ENCODE peak calls at places on chromosome 9, in ten cellular contexts. Q is IMR-90, L is heart right ventricle, A is lower lobe of right lung, O is astrocyte, C is psoas muscle, U is esophagus muscularis mucosa, W is prostate gland, P is HCT116, Y is tibial artery. X is an unnamed sample. For H3K4me1 and H3K9me3, the result is how much of the 10 kb centered on the place peaks cover.

GRCh38 chr9:124110307-124110915 is 98.8 kb downstream of the LHX2 start:
- DNase-seq in Q (peak), L (peak), A (no peak), O (peak), C (peak), U (no peak), W (peak), P (no peak), Y (peak), X (no peak)

GRCh38 chr9:73531658-73532057 is 380.0 kb downstream of the ANXA1 start:
- DNase-seq in Q (no peak), L (no peak), A (no peak), O (no peak), C (no peak), U (no peak), W (no peak), P (no peak), Y (no peak), X (no peak)

GRCh38 chr9:2234371-2234893 is 219.3 kb downstream of the SMARCA2 start:
- DNase-seq in Q (peak), L (no peak), A (no peak), O (no peak), C (no peak), U (no peak), W (no peak), P (no peak), Y (no peak), X (no peak)

GRCh38 chr9:77588319-77588937 is 59.7 kb downstream of the GNA14 start:
- DNase-seq in Q (peak), L (no peak), A (no peak), O (peak), C (no peak), U (no peak), W (no peak), P (no peak), Y (no peak), X (no peak)

GRCh38 chr9:90915693-90916092 is 114.1 kb downstream of the SYK start:
- DNase-seq in Q (peak), L (no peak), A (no peak), O (no peak), C (no peak), U (no peak), W (no peak), P (no peak), Y (no peak), X (no peak)

GRCh38 chr9:93091056-93091452 is 5.0 kb upstream of the CARD19 start:
- DNase-seq in Q (no peak), L (no peak), A (peak), O (no peak), C (no peak), U (no peak), W (no peak), P (no peak), Y (no peak), X (no peak)

GRCh38 chr9:137492464-137493162 is 33.5 kb upstream of the NSMF start:
- DNase-seq in Q (no peak), L (no peak), A (no peak), O (no peak), C (no peak), U (no peak), W (no peak), P (peak), Y (no peak), X (no peak)

GRCh38 chr9:32671333-32671732 is 35.9 kb upstream of the TAF1L start:
- DNase-seq in Q (no peak), L (no peak), A (no peak), O (no peak), C (no peak), U (no peak), W (no peak), P (no peak), Y (no peak), X (no peak)

GRCh38 chr9:21616082-21616778 is 134.1 kb upstream of the IFNE start:
- DNase-seq in Q (peak), L (no peak), A (no peak), O (peak), C (no peak), U (no peak), W (no peak), P (peak), Y (no peak), X (no peak)

GRCh38 chr9:129109952-129110739 is 447 bp downstream of the CRAT start:
- DNase-seq in Q (peak), L (peak), A (no peak), O (no peak), C (peak), U (no peak), W (no peak), P (no peak), Y (peak), X (no peak)

GRCh38 chr9:79572891-79573696 is 1.3 kb downstream of the TLE4 start:
- DNase-seq in Q (no peak), L (peak), A (peak), O (no peak), C (peak), U (no peak), W (peak), P (no peak), Y (peak), X (peak)

GRCh38 chr9:130894546-130894945 is 2.1 kb downstream of the QRFP start:
- DNase-seq in Q (no peak), L (no peak), A (no peak), O (no peak), C (no peak), U (no peak), W (no peak), P (no peak), Y (no peak), X (no peak)

GRCh38 chr9:115213777-115214428 is 95.9 kb upstream of the TNC start:
- DNase-seq in Q (peak), L (no peak), A (no peak), O (peak), C (no peak), U (no peak), W (no peak), P (no peak), Y (no peak), X (no peak)

GRCh38 chr9:94948567-94949235 is 222.2 kb downstream of the AOPEP start:
- DNase-seq in Q (peak), L (no peak), A (no peak), O (peak), C (no peak), U (no peak), W (no peak), P (no peak), Y (no peak), X (no peak)

GRCh38 chr9:82457281-82457680 is 468.7 kb downstream of the SPATA31D1 start:
- DNase-seq in Q (no peak), L (no peak), A (no peak), O (no peak), C (no peak), U (no peak), W (no peak), P (no peak), Y (no peak), X (no peak)

GRCh38 chr9:122808141-122808540 is 8.2 kb downstream of the OR1K1 start:
- DNase-seq in Q (no peak), L (no peak), A (no peak), O (no peak), C (no peak), U (no peak), W (no peak), P (no peak), Y (no peak), X (no peak)

GRCh38 chr9:76374702-76375543 is 19.3 kb downstream of the RFK start:
- DNase-seq in Q (peak), L (peak), A (peak), O (peak), C (peak), U (peak), W (no peak), P (no peak), Y (peak), X (no peak)

DNA sequence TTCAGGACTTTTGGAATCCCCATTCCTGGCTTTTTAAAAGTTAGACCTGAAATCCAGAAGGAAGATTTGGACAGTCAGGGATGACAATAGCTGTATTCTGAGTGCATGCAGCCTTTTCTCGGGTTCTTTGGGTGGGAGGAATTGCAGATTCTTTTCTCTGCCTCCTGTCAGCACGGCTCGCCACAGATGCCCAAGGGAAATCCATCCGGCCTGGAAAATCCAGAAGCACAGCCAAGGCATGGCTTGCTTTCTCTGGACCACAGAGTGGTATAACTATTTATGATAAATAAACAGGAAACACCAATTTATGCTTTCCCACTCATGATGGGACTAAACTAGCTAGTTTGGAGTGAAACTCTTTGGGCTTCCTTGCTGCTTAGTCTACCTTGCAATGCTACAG is 59.1 kb downstream of the C9orf152 start:
- DNase-seq in Q (no peak), L (no peak), A (no peak), O (no peak), C (no peak), U (no peak), W (no peak), P (no peak), Y (no peak), X (no peak)
- H3K4me1 ChIP-seq in Q (under half), L (half or more), A (half or more), O (under half), C (under half), U (half or more), W (under half), P (under half), Y (under half), X (under half)

GRCh38 chr9:98057095-98057799 is 715 bp downstream of the NANS start:
- DNase-seq in Q (peak), L (no peak), A (no peak), O (peak), C (no peak), U (peak), W (no peak), P (no peak), Y (peak), X (no peak)

GRCh38 chr9:98062161-98062560 is 5.6 kb downstream of the NANS start:
- DNase-seq in Q (no peak), L (no peak), A (no peak), O (no peak), C (no peak), U (no peak), W (no peak), P (no peak), Y (no peak), X (no peak)

GRCh38 chr9:98054376-98054951 is 2.1 kb upstream of the NANS start:
- DNase-seq in Q (no peak), L (no peak), A (no peak), O (no peak), C (no peak), U (no peak), W (no peak), P (no peak), Y (no peak), X (no peak)

DNA sequence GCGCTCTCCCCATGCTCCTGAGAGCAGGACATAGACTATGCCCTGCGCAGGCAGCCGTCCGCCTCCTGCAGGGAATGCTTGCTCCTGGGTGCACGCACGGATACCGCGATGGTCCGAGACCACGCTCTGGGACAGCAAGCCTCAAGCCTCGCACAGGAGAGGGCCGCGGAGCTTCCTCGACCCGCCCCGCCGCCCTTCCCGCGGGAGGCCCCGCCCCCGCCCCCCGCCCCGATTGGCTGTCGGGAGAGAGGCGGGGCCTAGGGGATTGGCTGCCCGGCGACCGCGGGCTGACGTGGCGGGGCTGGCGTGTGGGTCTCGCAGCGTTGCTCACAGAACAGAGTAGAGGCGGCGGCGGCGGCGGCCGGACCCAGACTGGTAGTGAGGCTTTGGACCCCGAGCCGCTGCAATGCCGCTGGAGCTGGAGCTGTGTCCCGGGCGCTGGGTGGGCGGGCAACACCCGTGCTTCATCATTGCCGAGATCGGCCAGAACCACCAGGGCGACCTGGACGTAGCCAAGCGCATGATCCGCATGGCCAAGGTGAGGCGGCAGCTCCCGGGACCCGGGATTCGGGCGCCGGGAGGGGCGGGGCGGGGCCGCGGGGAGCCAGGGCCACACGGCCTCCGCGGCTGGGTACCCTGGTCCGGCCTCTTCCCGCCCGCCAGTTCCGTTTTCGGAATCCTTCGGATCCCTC is at the start of gene NANS:
- DNase-seq in Q (peak), L (peak), A (peak), O (peak), C (peak), U (peak), W (peak), P (peak), Y (peak), X (peak)
- TF ChIP-seq CTCF in Q (peak), L (no peak), A (no peak), O (no peak), C (no peak), U (no peak), W (no peak), P (no peak), Y (no peak), X (no peak)

GRCh38 chr9:13386324-13386723 is 106.8 kb upstream of the MPDZ start:
- DNase-seq in Q (no peak), L (no peak), A (no peak), O (no peak), C (no peak), U (no peak), W (no peak), P (no peak), Y (no peak), X (no peak)

GRCh38 chr9:13383216-13383615 is 103.7 kb upstream of the MPDZ start:
- DNase-seq in Q (no peak), L (no peak), A (no peak), O (peak), C (no peak), U (no peak), W (no peak), P (no peak), Y (no peak), X (no peak)

GRCh38 chr9:13387668-13388124 is 108.2 kb upstream of the MPDZ start:
- DNase-seq in Q (no peak), L (no peak), A (no peak), O (peak), C (no peak), U (no peak), W (no peak), P (no peak), Y (no peak), X (no peak)

GRCh38 chr9:13388157-13388556 is 108.7 kb upstream of the MPDZ start:
- DNase-seq in Q (no peak), L (no peak), A (no peak), O (peak), C (no peak), U (no peak), W (no peak), P (no peak), Y (peak), X (no peak)

GRCh38 chr9:13386935-13387667 is 107.6 kb upstream of the MPDZ start:
- DNase-seq in Q (peak), L (no peak), A (no peak), O (peak), C (no peak), U (no peak), W (no peak), P (no peak), Y (no peak), X (no peak)
- H3K9me3 ChIP-seq in Q (under half), L (under half), A (under half), O (under half), C (under half), U (under half), W (under half), P (under half), Y (under half), X (under half)

GRCh38 chr9:133121200-133122166 is at the start of gene RALGDS:
- DNase-seq in Q (peak), L (peak), A (peak), O (peak), C (peak), U (peak), W (peak), P (peak), Y (peak), X (peak)
- H3K4me1 ChIP-seq in Q (under half), L (half or more), A (half or more), O (under half), C (half or more), U (half or more), W (under half), P (under half), Y (half or more), X (under half)

DNA sequence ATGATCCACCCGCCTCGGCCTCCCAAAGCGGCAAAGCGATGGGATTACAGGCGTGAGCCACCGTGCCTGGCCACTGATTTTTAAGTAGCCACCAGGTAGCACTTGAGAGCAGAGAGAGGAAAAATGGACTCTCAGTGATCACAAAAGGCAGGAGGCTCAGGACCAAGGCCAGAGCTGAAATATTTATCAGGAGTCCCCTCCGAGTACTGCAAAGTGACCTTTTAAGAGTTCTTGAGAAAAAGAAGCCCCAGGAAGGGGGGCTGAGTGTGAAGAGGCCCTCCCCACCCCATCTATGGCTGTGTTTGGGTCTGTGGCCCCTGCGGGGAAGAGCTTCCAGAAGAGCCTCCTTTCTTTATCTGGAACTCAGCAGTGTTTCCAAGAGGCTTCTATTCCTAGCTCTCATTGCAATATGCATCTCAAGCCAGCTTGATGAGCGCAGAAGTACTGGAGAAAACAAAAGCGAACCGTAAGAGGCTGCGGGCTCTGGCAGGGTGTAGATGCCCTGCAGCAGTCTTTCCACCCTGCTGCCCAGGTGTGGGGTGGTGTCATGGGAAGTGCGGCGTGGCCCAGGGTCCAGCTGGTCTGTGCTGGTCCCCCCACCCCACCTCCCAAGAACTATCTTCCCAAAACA is 75.5 kb upstream of the CDK20 start:
- DNase-seq in Q (no peak), L (no peak), A (no peak), O (no peak), C (no peak), U (no peak), W (no peak), P (no peak), Y (no peak), X (no peak)
- TF ChIP-seq CTCF in Q (no peak), L (no peak), A (no peak), O (no peak), C (no peak), U (no peak), W (no peak), P (no peak), Y (no peak), X (no peak)

DNA sequence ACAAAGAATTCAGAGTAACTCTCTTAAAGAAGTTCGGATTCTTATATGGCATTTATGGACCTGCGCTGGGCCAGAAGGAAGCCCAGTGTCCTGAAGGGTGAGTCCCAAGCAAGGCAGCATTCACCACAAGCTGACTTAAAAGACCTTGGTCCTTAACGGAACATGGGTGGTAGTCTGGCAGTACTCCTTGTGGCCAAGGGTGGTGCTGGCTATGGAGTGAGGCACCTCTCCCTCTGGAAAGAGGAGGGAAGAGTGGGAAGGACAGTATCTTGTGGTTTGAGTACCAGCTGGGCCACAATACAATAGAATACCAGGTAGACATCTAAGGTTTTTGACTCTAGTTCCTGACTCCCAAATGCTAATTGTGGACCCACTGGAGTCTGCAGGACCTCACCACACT is 425.7 kb upstream of the CYLC2 start:
- DNase-seq in Q (no peak), L (no peak), A (no peak), O (no peak), C (no peak), U (no peak), W (no peak), P (no peak), Y (no peak), X (no peak)
- H3K9me3 ChIP-seq in Q (under half), L (under half), A (under half), O (under half), C (under half), U (under half), W (under half), P (under half), Y (under half), X (under half)

DNA sequence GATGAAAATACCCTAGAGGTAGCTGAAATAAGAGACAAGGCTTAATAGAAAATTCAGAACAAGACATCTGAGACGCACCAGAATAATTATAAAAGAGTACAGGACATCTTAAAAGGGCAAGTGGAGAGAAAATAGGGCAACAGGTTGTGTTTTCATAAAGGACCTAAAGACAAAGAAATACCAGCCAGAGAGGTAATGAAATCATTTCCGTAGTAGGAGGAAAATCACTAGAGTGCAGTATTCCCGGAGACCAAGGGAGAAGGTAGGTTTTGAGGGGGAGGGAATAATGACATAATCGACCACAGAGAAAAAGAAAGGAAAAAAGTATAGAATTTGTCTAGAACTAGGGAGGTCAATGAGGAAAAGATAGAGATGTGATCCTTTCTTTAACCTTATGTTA is 26.2 kb upstream of the CTNNAL1 start:
- DNase-seq in Q (no peak), L (no peak), A (no peak), O (no peak), C (no peak), U (no peak), W (no peak), P (no peak), Y (no peak), X (no peak)
- H3K4me1 ChIP-seq in Q (under half), L (under half), A (under half), O (under half), C (under half), U (under half), W (under half), P (half or more), Y (under half), X (under half)

DNA sequence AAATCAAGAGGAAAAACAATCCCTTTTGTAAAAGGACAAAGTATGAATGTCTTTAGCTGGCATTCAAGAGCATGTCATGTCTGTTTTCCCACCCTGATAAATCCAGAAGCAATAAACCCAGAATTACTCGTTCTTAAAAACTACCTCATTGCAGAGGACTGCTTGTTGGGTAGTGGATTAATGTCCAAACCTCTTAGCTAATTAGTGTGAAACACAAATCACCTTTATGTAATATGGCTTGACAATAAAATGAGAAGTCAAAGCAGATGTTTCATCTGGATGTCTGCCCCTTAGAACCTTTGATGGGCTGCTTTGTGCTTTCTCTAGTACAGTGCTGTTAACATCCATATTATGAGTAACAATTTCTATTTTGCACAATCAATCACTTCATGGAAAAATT is 149.1 kb upstream of the TUT7 start:
- DNase-seq in Q (no peak), L (no peak), A (no peak), O (no peak), C (no peak), U (no peak), W (no peak), P (no peak), Y (no peak), X (no peak)
- TF ChIP-seq CTCF in Q (no peak), L (no peak), A (no peak), O (no peak), C (no peak), U (no peak), W (no peak), P (no peak), Y (no peak), X (no peak)

X was measured in ascending aorta.